ENCODE peak calls at places on chromosome 3, in eight cellular contexts. F is amniotic stem cell; W is ureter; E is caudate nucleus; R is activated CD4-positive, alpha-beta T cell treated with anti-CD3 and anti-CD28 coated beads for 48 hours; V is psoas muscle; Y is activated T-cell treated with anti-CD3 and anti-CD28 coated beads, Interleukin-2, amount 50 U/mL, for 24 hours; M is A673. T is an unnamed sample.

GRCh38 chr3:49500408-49501257 is 30.6 kb downstream of the DAG1 start:
- DNase-seq in F (peak; percentile 95), W (peak; percentile 47), E (peak; percentile 9), R (no peak), V (peak; percentile 82), Y (no peak), M (peak; percentile 42), T (no peak)

GRCh38 chr3:14324224-14324944 is 78.0 kb upstream of the SLC6A6 start:
- DNase-seq in F (no peak), W (no peak), E (no peak), R (no peak), V (peak; percentile 88), Y (no peak), M (no peak), T (no peak)

GRCh38 chr3:8621872-8622271 is 22.7 kb downstream of the SSUH2 start:
- DNase-seq in F (peak; percentile 51), W (no peak), E (no peak), R (no peak), V (no peak), Y (no peak), M (no peak), T (no peak)

GRCh38 chr3:64600246-64600645 is 87.6 kb downstream of the ADAMTS9 start:
- DNase-seq in F (no peak), W (no peak), E (no peak), R (no peak), V (no peak), Y (no peak), M (no peak), T (no peak)

GRCh38 chr3:42980909-42981308 is 1.8 kb downstream of the GASK1A start:
- DNase-seq in F (no peak), W (no peak), E (no peak), R (no peak), V (no peak), Y (no peak), M (no peak), T (no peak)

GRCh38 chr3:104514371-104514770 is 852.3 kb upstream of the ALCAM start:
- DNase-seq in F (no peak), W (no peak), E (no peak), R (no peak), V (no peak), Y (no peak), M (no peak), T (no peak)

GRCh38 chr3:119323401-119324107 is 29.4 kb downstream of the ARHGAP31 start:
- DNase-seq in F (no peak), W (no peak), E (no peak), R (peak; percentile 44), V (no peak), Y (no peak), M (no peak), T (peak; percentile 44)

GRCh38 chr3:140906785-140907184 is 34.9 kb upstream of the SLC25A36 start:
- DNase-seq in F (no peak), W (no peak), E (no peak), R (no peak), V (no peak), Y (no peak), M (no peak), T (no peak)

GRCh38 chr3:169699070-169699469 is 35.6 kb upstream of the MECOM start:
- DNase-seq in F (no peak), W (no peak), E (no peak), R (no peak), V (no peak), Y (no peak), M (no peak), T (no peak)

GRCh38 chr3:144466114-144466513 is 494.5 kb downstream of the DIPK2A start:
- DNase-seq in F (no peak), W (no peak), E (no peak), R (no peak), V (no peak), Y (no peak), M (no peak), T (no peak)

GRCh38 chr3:106850429-106850828 is 526.8 kb upstream of the CCDC54 start:
- DNase-seq in F (peak; percentile 26), W (no peak), E (no peak), R (no peak), V (no peak), Y (no peak), M (no peak), T (no peak)

GRCh38 chr3:145716519-145716918 is 444.5 kb downstream of the PLOD2 start:
- DNase-seq in F (no peak), W (no peak), E (no peak), R (no peak), V (no peak), Y (no peak), M (no peak), T (no peak)

GRCh38 chr3:44832032-44832431 is 29.7 kb upstream of the TMEM42 start:
- DNase-seq in F (no peak), W (no peak), E (no peak), R (no peak), V (no peak), Y (no peak), M (no peak), T (no peak)

GRCh38 chr3:66499881-66500574 is 794 bp downstream of the LRIG1 start:
- DNase-seq in F (no peak), W (peak; percentile 45), E (peak; percentile 44), R (peak; percentile 55), V (peak; percentile 68), Y (peak; percentile 74), M (no peak), T (peak; percentile 63)

T was measured in stimulated activated CD8-positive, alpha-beta memory T cell treated with anti-CD3 and anti-CD28 coated beads, Interleukin-4, amount 100 ng/mL, for 48 hours.